ENCODE peak calls at places on chromosomes 11 and 22, in four cellular contexts. D, X, S and H are unnamed samples.

GRCh38 chr11:94128171-94128745 is 383 bp upstream of the PANX1 start:
- DNase-seq in D (no peak), X (peak), S (peak), H (no peak)

GRCh38 chr11:132430352-132431091 is 1060.1 kb downstream of the NTM start:
- DNase-seq in S (no peak), X (no peak), D (no peak), H (no peak)

GRCh38 chr11:63814383-63814736 is 1.1 kb downstream of the SPINDOC start:
- DNase-seq in D (no peak), X (no peak), S (no peak), H (no peak)

GRCh38 chr11:12693485-12694181 is 19.4 kb downstream of the TEAD1 start:
- DNase-seq in D (peak), X (no peak), S (peak), H (no peak)

GRCh38 chr11:6755303-6755952 is 16.3 kb downstream of the OR2AG2 start:
- DNase-seq in X (peak), D (peak), S (peak), H (peak)

GRCh38 chr22:46336119-46337078 is 885 bp downstream of the TRMU start:
- DNase-seq in X (no peak), S (peak), D (peak), H (no peak)

GRCh38 chr11:68321293-68322030 is 9.1 kb downstream of the LRP5 start:
- DNase-seq in X (no peak), S (peak), D (no peak), H (no peak)

GRCh38 chr11:77519847-77520246 is 46.0 kb upstream of the PAK1 start:
- DNase-seq in S (no peak), X (peak), D (no peak), H (no peak)

GRCh38 chr11:3153291-3153861 is 11.7 kb downstream of the OSBPL5 start:
- DNase-seq in X (no peak), D (no peak), S (no peak), H (no peak)

GRCh38 chr11:111327908-111328624 is 29.7 kb downstream of the POU2AF3 start:
- DNase-seq in X (no peak), D (no peak), S (no peak), H (no peak)

GRCh38 chr11:115527534-115528125 is 23.4 kb upstream of the CADM1 start:
- DNase-seq in S (peak), D (no peak), X (no peak), H (no peak)

GRCh38 chr22:18157714-18158028 is 7.7 kb downstream of the USP18 start:
- DNase-seq in D (no peak), X (no peak), S (no peak), H (no peak)

GRCh38 chr11:75352417-75353206 is 1.2 kb upstream of the ARRB1 start:
- DNase-seq in D (peak), X (no peak), S (no peak), H (peak)

GRCh38 chr11:116193321-116194114 is 579.3 kb downstream of the BUD13 start:
- DNase-seq in X (peak), D (no peak), S (peak), H (no peak)

GRCh38 chr22:37050913-37051628 is 471 bp upstream of the KCTD17 start:
- DNase-seq in X (no peak), D (no peak), S (no peak), H (no peak)

GRCh38 chr11:14422814-14423182 is 63.8 kb upstream of the RRAS2 start:
- DNase-seq in S (no peak), X (no peak), D (no peak), H (no peak)

GRCh38 chr22:31898911-31899310 is 45.4 kb upstream of the YWHAH start:
- DNase-seq in S (no peak), X (no peak), D (no peak), H (no peak)

GRCh38 chr22:34858026-34858425 is 207.9 kb upstream of the ISX start:
- DNase-seq in S (no peak), X (no peak), D (no peak), H (no peak)

GRCh38 chr11:130827697-130828377 is 88.4 kb downstream of the SNX19 start:
- DNase-seq in D (peak), S (peak), X (peak), H (no peak)

GRCh38 chr11:116852261-116853125 is 15.1 kb upstream of the APOA1 start:
- DNase-seq in D (no peak), S (peak), X (no peak), H (no peak)

GRCh38 chr11:72333657-72334056 is 89.7 kb upstream of the PHOX2A start:
- DNase-seq in X (peak), D (peak), S (no peak), H (no peak)

GRCh38 chr11:125624756-125625213 is at the start of gene CHEK1:
- DNase-seq in X (no peak), S (no peak), D (no peak), H (no peak)

GRCh38 chr11:2555376-2555775 is 110.6 kb downstream of the KCNQ1 start:
- DNase-seq in D (no peak), X (no peak), S (no peak), H (no peak)

GRCh38 chr22:32987081-32987631 is 71.0 kb downstream of the SYN3 start:
- DNase-seq in X (peak), D (no peak), S (peak), H (no peak)